ENCODE peak calls at places on chromosomes 12 and 14, in six cellular contexts. One of them, this sample, is unnamed. For H3K27me3, the result is how much of the 10 kb centered on the place peaks cover.

GRCh38 chr12:904010-904414 is 45.5 kb downstream of the RAD52 start:
- DNase-seq in hepatocyte: no peak
- DNase-seq in CD8-positive, alpha-beta memory T cell: no peak
- DNase-seq in stomach: no peak
- DNase-seq in transverse colon: no peak
- DNase-seq in effector memory CD4-positive, alpha-beta T cell: no peak
- DNase-seq in this sample: no peak

GRCh38 chr12:12007713-12008231 is 63.0 kb upstream of the BCL2L14 start:
- DNase-seq in effector memory CD4-positive, alpha-beta T cell: no peak
- DNase-seq in transverse colon: no peak
- DNase-seq in CD8-positive, alpha-beta memory T cell: no peak
- DNase-seq in hepatocyte: no peak
- DNase-seq in stomach: no peak
- DNase-seq in this sample: no peak

GRCh38 chr14:57508756-57509155 is 15.1 kb upstream of the CCDC198 start:
- DNase-seq in transverse colon: no peak
- DNase-seq in effector memory CD4-positive, alpha-beta T cell: no peak
- DNase-seq in hepatocyte: no peak
- DNase-seq in stomach: no peak
- DNase-seq in CD8-positive, alpha-beta memory T cell: no peak
- DNase-seq in this sample: no peak

GRCh38 chr14:22471545-22472121 is 117.4 kb downstream of the DAD1 start:
- DNase-seq in hepatocyte: peak
- DNase-seq in effector memory CD4-positive, alpha-beta T cell: no peak
- DNase-seq in transverse colon: peak
- DNase-seq in stomach: peak
- DNase-seq in CD8-positive, alpha-beta memory T cell: no peak
- DNase-seq in this sample: peak

GRCh38 chr14:20681348-20682126 is 2.8 kb upstream of the RNASE4 start:
- DNase-seq in CD8-positive, alpha-beta memory T cell: peak
- DNase-seq in effector memory CD4-positive, alpha-beta T cell: peak
- DNase-seq in stomach: peak
- DNase-seq in transverse colon: peak
- DNase-seq in hepatocyte: peak
- DNase-seq in this sample: peak

GRCh38 chr12:81998761-81999378 is 239.7 kb upstream of the PPFIA2 start:
- DNase-seq in CD8-positive, alpha-beta memory T cell: no peak
- DNase-seq in effector memory CD4-positive, alpha-beta T cell: no peak
- DNase-seq in stomach: no peak
- DNase-seq in transverse colon: no peak
- DNase-seq in hepatocyte: no peak
- DNase-seq in this sample: no peak

GRCh38 chr14:96146131-96146771 is 58.4 kb upstream of the BDKRB2 start:
- DNase-seq in stomach: peak
- DNase-seq in CD8-positive, alpha-beta memory T cell: no peak
- DNase-seq in hepatocyte: no peak
- DNase-seq in transverse colon: no peak
- DNase-seq in effector memory CD4-positive, alpha-beta T cell: no peak
- DNase-seq in this sample: peak

GRCh38 chr14:93788557-93789365 is 476 bp upstream of the PRIMA1 start:
- DNase-seq in CD8-positive, alpha-beta memory T cell: no peak
- DNase-seq in effector memory CD4-positive, alpha-beta T cell: no peak
- DNase-seq in transverse colon: peak
- DNase-seq in stomach: peak
- DNase-seq in hepatocyte: peak
- DNase-seq in this sample: peak

GRCh38 chr12:49482095-49483051 is 56.5 kb upstream of the KCNH3 start:
- DNase-seq in hepatocyte: no peak
- DNase-seq in CD8-positive, alpha-beta memory T cell: no peak
- DNase-seq in stomach: no peak
- DNase-seq in transverse colon: no peak
- DNase-seq in effector memory CD4-positive, alpha-beta T cell: no peak
- DNase-seq in this sample: no peak

GRCh38 chr12:119841433-119842210 is 35.5 kb downstream of the CIT start:
- DNase-seq in hepatocyte: no peak
- DNase-seq in transverse colon: no peak
- DNase-seq in stomach: no peak
- DNase-seq in CD8-positive, alpha-beta memory T cell: no peak
- DNase-seq in effector memory CD4-positive, alpha-beta T cell: no peak
- DNase-seq in this sample: no peak

GRCh38 chr12:52238916-52239649 is 6.0 kb downstream of the KRT7 start:
- DNase-seq in hepatocyte: no peak
- DNase-seq in transverse colon: no peak
- DNase-seq in stomach: no peak
- DNase-seq in CD8-positive, alpha-beta memory T cell: no peak
- DNase-seq in effector memory CD4-positive, alpha-beta T cell: no peak
- DNase-seq in this sample: no peak

GRCh38 chr14:51455041-51455835 is 196.5 kb upstream of the FRMD6 start:
- DNase-seq in CD8-positive, alpha-beta memory T cell: no peak
- DNase-seq in effector memory CD4-positive, alpha-beta T cell: no peak
- DNase-seq in transverse colon: no peak
- DNase-seq in stomach: no peak
- DNase-seq in hepatocyte: no peak
- DNase-seq in this sample: no peak

GRCh38 chr12:51639361-51639760 is 48.3 kb downstream of the SCN8A start:
- DNase-seq in stomach: no peak
- DNase-seq in CD8-positive, alpha-beta memory T cell: no peak
- DNase-seq in transverse colon: no peak
- DNase-seq in effector memory CD4-positive, alpha-beta T cell: no peak
- DNase-seq in hepatocyte: no peak
- DNase-seq in this sample: no peak

GRCh38 chr12:12909228-12909994 is 18.0 kb downstream of the GPRC5A start:
- DNase-seq in effector memory CD4-positive, alpha-beta T cell: no peak
- DNase-seq in transverse colon: no peak
- DNase-seq in hepatocyte: no peak
- DNase-seq in stomach: no peak
- DNase-seq in CD8-positive, alpha-beta memory T cell: no peak
- DNase-seq in this sample: no peak

GRCh38 chr14:81990312-81990761 is 456.7 kb upstream of the SEL1L start:
- DNase-seq in stomach: peak
- DNase-seq in transverse colon: peak
- DNase-seq in CD8-positive, alpha-beta memory T cell: no peak
- DNase-seq in effector memory CD4-positive, alpha-beta T cell: no peak
- DNase-seq in hepatocyte: peak
- DNase-seq in this sample: no peak

GRCh38 chr12:102351326-102351725 is 129.0 kb downstream of the IGF1 start:
- DNase-seq in hepatocyte: no peak
- DNase-seq in stomach: no peak
- DNase-seq in CD8-positive, alpha-beta memory T cell: no peak
- DNase-seq in transverse colon: no peak
- DNase-seq in effector memory CD4-positive, alpha-beta T cell: no peak
- DNase-seq in this sample: no peak

GRCh38 chr14:99541677-99542470 is 60.7 kb downstream of the CCNK start:
- DNase-seq in transverse colon: no peak
- DNase-seq in stomach: no peak
- DNase-seq in effector memory CD4-positive, alpha-beta T cell: no peak
- DNase-seq in CD8-positive, alpha-beta memory T cell: no peak
- DNase-seq in hepatocyte: no peak
- DNase-seq in this sample: no peak

GRCh38 chr14:94827711-94828505 is 58.0 kb upstream of the GSC start:
- DNase-seq in effector memory CD4-positive, alpha-beta T cell: no peak
- DNase-seq in transverse colon: peak
- DNase-seq in CD8-positive, alpha-beta memory T cell: no peak
- DNase-seq in stomach: no peak
- DNase-seq in hepatocyte: peak
- DNase-seq in this sample: no peak

GRCh38 chr12:104670439-104671406 is 214.0 kb downstream of the CHST11 start:
- DNase-seq in effector memory CD4-positive, alpha-beta T cell: no peak
- DNase-seq in stomach: no peak
- DNase-seq in hepatocyte: no peak
- DNase-seq in transverse colon: no peak
- DNase-seq in CD8-positive, alpha-beta memory T cell: no peak
- DNase-seq in this sample: no peak

GRCh38 chr14:35807131-35807961 is 1.7 kb downstream of the RALGAPA1 start:
- DNase-seq in CD8-positive, alpha-beta memory T cell: no peak
- DNase-seq in stomach: no peak
- DNase-seq in effector memory CD4-positive, alpha-beta T cell: no peak
- DNase-seq in hepatocyte: no peak
- DNase-seq in transverse colon: no peak
- DNase-seq in this sample: no peak

GRCh38 chr14:65414961-65415589 is 2.5 kb downstream of the FUT8 start:
- DNase-seq in stomach: no peak
- DNase-seq in CD8-positive, alpha-beta memory T cell: no peak
- DNase-seq in transverse colon: no peak
- DNase-seq in hepatocyte: peak
- DNase-seq in effector memory CD4-positive, alpha-beta T cell: no peak
- DNase-seq in this sample: no peak

GRCh38 chr12:121711925-121712461 is 559 bp upstream of the TMEM120B start:
- DNase-seq in CD8-positive, alpha-beta memory T cell: peak
- DNase-seq in effector memory CD4-positive, alpha-beta T cell: no peak
- DNase-seq in hepatocyte: peak
- DNase-seq in transverse colon: peak
- DNase-seq in stomach: peak
- DNase-seq in this sample: peak

GRCh38 chr14:59305836-59306555 is 117.5 kb downstream of the DAAM1 start:
- DNase-seq in stomach: no peak
- DNase-seq in CD8-positive, alpha-beta memory T cell: no peak
- DNase-seq in hepatocyte: no peak
- DNase-seq in transverse colon: no peak
- DNase-seq in effector memory CD4-positive, alpha-beta T cell: no peak
- DNase-seq in this sample: no peak

GRCh38 chr14:67510121-67510520 is 21.6 kb upstream of the TMEM229B start:
- DNase-seq in transverse colon: no peak
- DNase-seq in effector memory CD4-positive, alpha-beta T cell: no peak
- DNase-seq in CD8-positive, alpha-beta memory T cell: no peak
- DNase-seq in stomach: no peak
- DNase-seq in hepatocyte: no peak
- DNase-seq in this sample: no peak

GRCh38 chr12:106001105-106001489 is 137.7 kb downstream of the NUAK1 start:
- DNase-seq in hepatocyte: no peak
- DNase-seq in stomach: no peak
- DNase-seq in effector memory CD4-positive, alpha-beta T cell: no peak
- DNase-seq in CD8-positive, alpha-beta memory T cell: no peak
- DNase-seq in transverse colon: no peak
- DNase-seq in this sample: no peak

GRCh38 chr14:23123419-23123818 is 4.4 kb upstream of the CEBPE start:
- DNase-seq in transverse colon: peak
- DNase-seq in stomach: peak
- DNase-seq in hepatocyte: peak
- DNase-seq in CD8-positive, alpha-beta memory T cell: no peak
- DNase-seq in effector memory CD4-positive, alpha-beta T cell: no peak
- DNase-seq in this sample: peak

GRCh38 chr14:92471919-92472318 is 41.7 kb upstream of the RIN3 start:
- DNase-seq in transverse colon: peak
- DNase-seq in stomach: no peak
- DNase-seq in hepatocyte: peak
- DNase-seq in CD8-positive, alpha-beta memory T cell: no peak
- DNase-seq in effector memory CD4-positive, alpha-beta T cell: no peak
- DNase-seq in this sample: no peak

DNA sequence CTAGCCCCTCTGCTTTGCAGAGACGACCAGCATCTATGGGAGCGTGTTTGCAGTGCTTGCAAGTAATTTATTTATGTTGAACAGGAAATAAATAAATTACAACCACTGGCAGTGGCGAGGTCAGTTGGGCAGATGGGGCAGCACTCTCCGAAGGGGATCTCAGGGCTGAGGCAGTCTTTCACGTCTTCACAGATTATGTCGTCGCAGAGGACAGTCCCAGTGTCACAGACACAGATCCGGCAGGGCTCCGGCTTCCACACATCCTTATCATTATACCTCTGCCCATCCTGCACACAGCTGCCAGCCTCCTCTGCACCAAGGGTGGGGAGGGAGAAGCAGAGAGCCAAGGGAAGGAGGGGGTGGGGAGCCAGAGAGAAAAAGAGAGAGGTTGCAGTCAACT is 4.5 kb downstream of the COL2A1 start:
- DNase-seq in hepatocyte: no peak
- DNase-seq in CD8-positive, alpha-beta memory T cell: no peak
- DNase-seq in stomach: no peak
- DNase-seq in effector memory CD4-positive, alpha-beta T cell: no peak
- DNase-seq in transverse colon: no peak
- DNase-seq in this sample: no peak
- H3K27me3 ChIP-seq in hepatocyte: under half
- H3K27me3 ChIP-seq in CD8-positive, alpha-beta memory T cell: half or more
- H3K27me3 ChIP-seq in stomach: under half
- H3K27me3 ChIP-seq in effector memory CD4-positive, alpha-beta T cell: under half
- H3K27me3 ChIP-seq in transverse colon: half or more
- H3K27me3 ChIP-seq in this sample: under half

GRCh38 chr14:72904218-72904617 is 10.3 kb upstream of the DPF3 start:
- DNase-seq in CD8-positive, alpha-beta memory T cell: no peak
- DNase-seq in hepatocyte: no peak
- DNase-seq in stomach: no peak
- DNase-seq in transverse colon: no peak
- DNase-seq in effector memory CD4-positive, alpha-beta T cell: no peak
- DNase-seq in this sample: no peak

GRCh38 chr14:72903707-72904106 is 9.8 kb upstream of the DPF3 start:
- DNase-seq in transverse colon: no peak
- DNase-seq in CD8-positive, alpha-beta memory T cell: no peak
- DNase-seq in hepatocyte: no peak
- DNase-seq in effector memory CD4-positive, alpha-beta T cell: no peak
- DNase-seq in stomach: no peak
- DNase-seq in this sample: no peak

GRCh38 chr14:72906879-72907278 is 13.0 kb upstream of the DPF3 start:
- DNase-seq in hepatocyte: no peak
- DNase-seq in stomach: no peak
- DNase-seq in CD8-positive, alpha-beta memory T cell: no peak
- DNase-seq in effector memory CD4-positive, alpha-beta T cell: no peak
- DNase-seq in transverse colon: peak
- DNase-seq in this sample: no peak

GRCh38 chr14:72906316-72906715 is 12.4 kb upstream of the DPF3 start:
- DNase-seq in stomach: no peak
- DNase-seq in CD8-positive, alpha-beta memory T cell: no peak
- DNase-seq in transverse colon: no peak
- DNase-seq in hepatocyte: no peak
- DNase-seq in effector memory CD4-positive, alpha-beta T cell: no peak
- DNase-seq in this sample: no peak

GRCh38 chr14:72904840-72905561 is 11.1 kb upstream of the DPF3 start:
- DNase-seq in CD8-positive, alpha-beta memory T cell: peak
- DNase-seq in stomach: peak
- DNase-seq in hepatocyte: peak
- DNase-seq in transverse colon: peak
- DNase-seq in effector memory CD4-positive, alpha-beta T cell: no peak
- DNase-seq in this sample: no peak
- H3K27ac ChIP-seq in CD8-positive, alpha-beta memory T cell: no peak
- H3K27ac ChIP-seq in stomach: no peak
- H3K27ac ChIP-seq in hepatocyte: no peak
- H3K27ac ChIP-seq in transverse colon: no peak
- H3K27ac ChIP-seq in effector memory CD4-positive, alpha-beta T cell: no peak
- H3K27ac ChIP-seq in this sample: no peak

DNA sequence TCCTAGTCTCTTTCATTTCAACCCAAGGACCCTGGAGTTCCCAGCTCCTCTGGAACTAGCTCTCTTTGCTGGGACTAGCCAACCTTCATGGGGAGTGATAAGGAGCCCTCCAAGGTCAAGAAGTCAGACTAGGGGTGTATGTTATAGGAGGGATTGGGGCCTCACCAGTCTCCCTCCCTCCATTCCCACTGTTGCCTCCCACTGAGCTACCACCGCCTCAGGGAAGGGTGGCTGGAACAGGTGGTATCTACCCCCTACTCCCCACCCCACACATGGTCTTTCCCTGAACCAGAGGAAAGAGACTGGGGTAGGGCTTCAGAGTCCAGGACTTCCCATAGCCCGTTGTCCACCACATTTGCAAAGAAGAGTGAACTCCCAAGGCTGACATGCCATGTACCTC is 2.4 kb downstream of the ERBB3 start:
- DNase-seq in CD8-positive, alpha-beta memory T cell: no peak
- DNase-seq in effector memory CD4-positive, alpha-beta T cell: no peak
- DNase-seq in stomach: no peak
- DNase-seq in transverse colon: no peak
- DNase-seq in hepatocyte: no peak
- DNase-seq in this sample: no peak
- H3K4me3 ChIP-seq in CD8-positive, alpha-beta memory T cell: no peak
- H3K4me3 ChIP-seq in effector memory CD4-positive, alpha-beta T cell: no peak
- H3K4me3 ChIP-seq in stomach: peak
- H3K4me3 ChIP-seq in transverse colon: peak
- H3K4me3 ChIP-seq in hepatocyte: no peak
- H3K4me3 ChIP-seq in this sample: peak

GRCh38 chr12:132272706-132273105 is 56.7 kb downstream of the GALNT9 start:
- DNase-seq in transverse colon: no peak
- DNase-seq in CD8-positive, alpha-beta memory T cell: no peak
- DNase-seq in effector memory CD4-positive, alpha-beta T cell: no peak
- DNase-seq in stomach: no peak
- DNase-seq in hepatocyte: no peak
- DNase-seq in this sample: no peak
- H3K27me3 ChIP-seq in transverse colon: under half
- H3K27me3 ChIP-seq in CD8-positive, alpha-beta memory T cell: under half
- H3K27me3 ChIP-seq in effector memory CD4-positive, alpha-beta T cell: under half
- H3K27me3 ChIP-seq in stomach: under half
- H3K27me3 ChIP-seq in hepatocyte: under half
- H3K27me3 ChIP-seq in this sample: under half